ENCODE peak calls at places on chromosomes 7 and 10, in four cellular contexts. L, Y, I and O are unnamed samples.

GRCh38 chr7:55567495-55568070 is 4.7 kb downstream of the VOPP1 start:
- DNase-seq in L (no peak), Y (no peak), I (no peak), O (no peak)

GRCh38 chr10:87700031-87700796 is 40.5 kb downstream of the PAPSS2 start:
- DNase-seq in L (no peak), Y (no peak), I (no peak), O (no peak)

GRCh38 chr10:131848741-131849590 is 51.8 kb upstream of the PPP2R2D start:
- DNase-seq in L (no peak), Y (no peak), I (no peak), O (peak; percentile 72)

GRCh38 chr10:75469018-75469616 is 37.7 kb downstream of the LRMDA start:
- DNase-seq in L (no peak), Y (peak; percentile 85), I (peak; percentile 89), O (no peak)

GRCh38 chr10:35398355-35398754 is 62.0 kb downstream of the CCNY start:
- DNase-seq in L (no peak), Y (no peak), I (no peak), O (peak; percentile 7)

GRCh38 chr7:118219157-118219512 is 5.4 kb upstream of the ANKRD7 start:
- DNase-seq in L (no peak), Y (no peak), I (no peak), O (no peak)

GRCh38 chr10:130038019-130038555 is 72.5 kb downstream of the C10orf143 start:
- DNase-seq in L (no peak), Y (no peak), I (no peak), O (no peak)

GRCh38 chr10:102782698-102783540 is 39.2 kb downstream of the WBP1L start:
- DNase-seq in L (peak; percentile 73), Y (peak; percentile 85), I (peak; percentile 18), O (no peak)

GRCh38 chr10:106435081-106435480 is 729.4 kb downstream of the SORCS1 start:
- DNase-seq in L (no peak), Y (no peak), I (no peak), O (no peak)

GRCh38 chr7:56291-56913 is 136.0 kb upstream of the FAM20C start:
- DNase-seq in L (no peak), Y (no peak), I (no peak), O (peak; percentile 67)

GRCh38 chr10:22454634-22455033 is 109.3 kb downstream of the SPAG6 start:
- DNase-seq in L (no peak), Y (no peak), I (no peak), O (no peak)

GRCh38 chr10:108132303-108132702 is 967.8 kb upstream of the SORCS1 start:
- DNase-seq in L (no peak), Y (no peak), I (no peak), O (no peak)

GRCh38 chr7:47153076-47153475 is 428.8 kb downstream of the TNS3 start:
- DNase-seq in L (no peak), Y (peak; percentile 96), I (no peak), O (no peak)

GRCh38 chr7:2530076-2530967 is 10.7 kb downstream of the LFNG start:
- DNase-seq in L (no peak), Y (no peak), I (peak; percentile 88), O (no peak)

GRCh38 chr10:317219-317868 is 182.1 kb downstream of the ZMYND11 start:
- DNase-seq in L (no peak), Y (no peak), I (no peak), O (peak; percentile 70)

GRCh38 chr10:5449823-5450222 is 37.5 kb downstream of the NET1 start:
- DNase-seq in L (no peak), Y (peak; percentile 69), I (peak; percentile 81), O (no peak)

GRCh38 chr7:151585744-151586424 is 66.2 kb upstream of the RHEB start:
- DNase-seq in L (no peak), Y (no peak), I (no peak), O (no peak)

GRCh38 chr10:61842755-61843497 is 58.6 kb upstream of the ARID5B start:
- DNase-seq in L (no peak), Y (peak; percentile 57), I (no peak), O (no peak)

GRCh38 chr7:29987821-29988317 is 1.7 kb downstream of the SCRN1 start:
- DNase-seq in L (no peak), Y (peak; percentile 57), I (peak; percentile 50), O (no peak)

GRCh38 chr10:124599588-124600050 is 138.0 kb downstream of the LHPP start:
- DNase-seq in L (no peak), Y (no peak), I (no peak), O (no peak)

GRCh38 chr7:131544449-131545425 is 11.7 kb downstream of the PODXL start:
- DNase-seq in L (no peak), Y (peak; percentile 40), I (no peak), O (peak; percentile 73)

GRCh38 chr7:30254248-30254647 is 30.1 kb upstream of the ZNRF2 start:
- DNase-seq in L (no peak), Y (no peak), I (no peak), O (no peak)

GRCh38 chr10:60564475-60564874 is 174.8 kb upstream of the ANK3 start:
- DNase-seq in L (no peak), Y (no peak), I (no peak), O (no peak)

GRCh38 chr7:139430443-139430842 is 53.0 kb downstream of the KLRG2 start:
- DNase-seq in L (no peak), Y (no peak), I (no peak), O (no peak)

GRCh38 chr10:100826983-100827818 is 81.8 kb downstream of the PAX2 start:
- DNase-seq in L (peak; percentile 35), Y (no peak), I (no peak), O (peak; percentile 57)

GRCh38 chr7:12199363-12199762 is 11.7 kb upstream of the TMEM106B start:
- DNase-seq in L (no peak), Y (no peak), I (no peak), O (no peak)

GRCh38 chr10:94193466-94193924 is 169.2 kb downstream of the NOC3L start:
- DNase-seq in L (no peak), Y (peak; percentile 68), I (no peak), O (no peak)